ENCODE peak calls at places on chromosome 5, in four cellular contexts. Y is AG10803, G is astrocyte of the cerebellum, V is GM23338. E is an unnamed sample.

GRCh38 chr5:115573133-115573532 is 28.6 kb upstream of the FEM1C start:
- DNase-seq in Y (peak; percentile 66), G (peak; percentile 84), V (no peak), E (no peak)

GRCh38 chr5:61330879-61331406 is 1.1 kb upstream of the ZSWIM6 start:
- DNase-seq in Y (peak; percentile 80), G (no peak), V (peak; percentile 56), E (no peak)

GRCh38 chr5:86679949-86680348 is 62.2 kb downstream of the COX7C start:
- DNase-seq in Y (no peak), G (no peak), V (no peak), E (no peak)

GRCh38 chr5:154575869-154576806 is 98.1 kb upstream of the HAND1 start:
- DNase-seq in Y (no peak), G (no peak), V (peak; percentile 35), E (no peak)

GRCh38 chr5:109177227-109177626 is 232.5 kb downstream of the PJA2 start:
- DNase-seq in Y (no peak), G (no peak), V (no peak), E (no peak)

GRCh38 chr5:78527054-78527884 is 121.3 kb downstream of the LHFPL2 start:
- DNase-seq in Y (peak; percentile 95), G (peak; percentile 82), V (peak; percentile 62), E (peak; percentile 78)

GRCh38 chr5:142006363-142007236 is 6.2 kb downstream of the GNPDA1 start:
- DNase-seq in Y (no peak), G (no peak), V (no peak), E (no peak)

GRCh38 chr5:150009671-150010387 is 9.3 kb downstream of the HMGXB3 start:
- DNase-seq in Y (no peak), G (no peak), V (no peak), E (no peak)

GRCh38 chr5:22238047-22238446 is 615.1 kb downstream of the CDH12 start:
- DNase-seq in Y (no peak), G (no peak), V (no peak), E (no peak)

GRCh38 chr5:174636081-174636480 is 88.3 kb upstream of the MSX2 start:
- DNase-seq in Y (no peak), G (no peak), V (no peak), E (no peak)

GRCh38 chr5:80757290-80757689 is 102.5 kb upstream of the DHFR start:
- DNase-seq in Y (no peak), G (no peak), V (no peak), E (no peak)

GRCh38 chr5:173735171-173735570 is 118.7 kb upstream of the BOD1 start:
- DNase-seq in Y (no peak), G (no peak), V (no peak), E (no peak)

GRCh38 chr5:78243091-78243490 is 51.4 kb downstream of the AP3B1 start:
- DNase-seq in Y (no peak), G (no peak), V (no peak), E (no peak)

GRCh38 chr5:94901071-94901979 is 282.9 kb downstream of the SLF1 start:
- DNase-seq in Y (peak; percentile 50), G (no peak), V (no peak), E (peak; percentile 78)

GRCh38 chr5:135432113-135432512 is 15.0 kb downstream of the DCANP1 start:
- DNase-seq in Y (no peak), G (no peak), V (no peak), E (no peak)

GRCh38 chr5:107808671-107809137 is 138.0 kb upstream of the EFNA5 start:
- DNase-seq in Y (no peak), G (no peak), V (peak; percentile 96), E (no peak)

GRCh38 chr5:134647750-134648424 is 698 bp upstream of the SEC24A start:
- DNase-seq in Y (peak; percentile 75), G (peak; percentile 22), V (peak; percentile 46), E (peak; percentile 25)

GRCh38 chr5:107361945-107362344 is 308.8 kb downstream of the EFNA5 start:
- DNase-seq in Y (peak; percentile 83), G (no peak), V (no peak), E (peak; percentile 82)

GRCh38 chr5:75281716-75282465 is 45.2 kb upstream of the ANKRD31 start:
- DNase-seq in Y (peak; percentile 3), G (no peak), V (no peak), E (no peak)

GRCh38 chr5:156200938-156201792 is 125.8 kb upstream of the SGCD start:
- DNase-seq in Y (no peak), G (no peak), V (no peak), E (no peak)

GRCh38 chr5:143135832-143136551 is 267.5 kb downstream of the NR3C1 start:
- DNase-seq in Y (no peak), G (no peak), V (no peak), E (no peak)

GRCh38 chr5:169013208-169013728 is 287.7 kb downstream of the SLIT3 start:
- DNase-seq in Y (no peak), G (no peak), V (peak; percentile 41), E (no peak)

GRCh38 chr5:41151562-41151961 is 61.8 kb downstream of the C6 start:
- DNase-seq in Y (no peak), G (no peak), V (no peak), E (no peak)

GRCh38 chr5:57368010-57368409 is 114.6 kb downstream of the ACTBL2 start:
- DNase-seq in Y (peak; percentile 53), G (no peak), V (no peak), E (no peak)

GRCh38 chr5:143737073-143737472 is 74.9 kb upstream of the HMHB1 start:
- DNase-seq in Y (no peak), G (no peak), V (no peak), E (no peak)

GRCh38 chr5:179187681-179188575 is 127.8 kb downstream of the ZNF354C start:
- DNase-seq in Y (no peak), G (peak; percentile 26), V (peak; percentile 27), E (no peak)

GRCh38 chr5:14184082-14184481 is 40.9 kb downstream of the TRIO start:
- DNase-seq in Y (no peak), G (no peak), V (no peak), E (no peak)
- H3K4me3 ChIP-seq in Y (peak overlapping the region; percentile 50), G (peak overlapping the region; percentile 5), V (no peak overlapping the region), E (peak overlapping the region; percentile 7)

GRCh38 chr5:172101547-172102225 is 86.3 kb downstream of the STK10 start:
- DNase-seq in Y (no peak), G (no peak), V (no peak), E (no peak)

GRCh38 chr5:172104801-172105701 is 83.0 kb downstream of the STK10 start:
- DNase-seq in Y (no peak), G (no peak), V (no peak), E (no peak)

GRCh38 chr5:172102251-172102870 is 85.7 kb downstream of the STK10 start:
- DNase-seq in Y (no peak), G (no peak), V (no peak), E (no peak)

GRCh38 chr5:172104021-172104420 is 84.0 kb downstream of the STK10 start:
- DNase-seq in Y (no peak), G (no peak), V (peak; percentile 37), E (no peak)

GRCh38 chr5:172102913-172103629 is 85.0 kb downstream of the STK10 start:
- DNase-seq in Y (peak; percentile 95), G (peak; percentile 96), V (peak; percentile 77), E (peak; percentile 90)
- H3K4me3 ChIP-seq in Y (peak overlapping the region; percentile 51), G (peak overlapping the region; percentile 12), V (peak overlapping the region; percentile 22), E (peak overlapping the region; percentile 33)

DNA sequence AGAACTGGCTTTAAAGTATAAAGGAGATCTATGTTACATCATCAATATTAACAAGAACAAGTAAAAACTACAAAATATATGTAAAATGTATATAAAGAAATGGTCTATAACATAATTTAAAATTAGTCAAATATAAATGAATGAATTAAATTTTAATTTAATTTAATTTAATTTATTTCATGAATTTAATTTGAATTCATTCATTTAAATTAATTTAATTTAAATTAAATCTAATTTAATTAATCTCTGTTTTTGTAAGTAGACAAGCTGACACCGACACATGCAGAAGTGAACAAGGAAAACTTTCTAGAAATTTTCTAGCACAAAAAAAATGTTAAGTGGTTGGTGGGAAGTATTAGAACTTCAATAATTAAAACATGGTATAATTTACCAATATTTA is 10.8 kb upstream of the PRDM9 start:
- DNase-seq in Y (no peak), G (no peak), V (no peak), E (no peak)
- H3K4me3 ChIP-seq in Y (no peak overlapping the region), G (no peak overlapping the region), V (no peak overlapping the region), E (no peak overlapping the region)

GRCh38 chr5:175697846-175698245 is 40.0 kb downstream of the HRH2 start:
- DNase-seq in Y (no peak), G (no peak), V (no peak), E (no peak)

GRCh38 chr5:175696139-175696854 is 38.4 kb downstream of the HRH2 start:
- DNase-seq in Y (no peak), G (no peak), V (peak; percentile 92), E (no peak)

GRCh38 chr5:175695161-175696126 is 37.6 kb downstream of the HRH2 start:
- DNase-seq in Y (no peak), G (no peak), V (no peak), E (no peak)

GRCh38 chr5:175698401-175699115 is 40.7 kb downstream of the HRH2 start:
- DNase-seq in Y (no peak), G (no peak), V (no peak), E (no peak)

DNA sequence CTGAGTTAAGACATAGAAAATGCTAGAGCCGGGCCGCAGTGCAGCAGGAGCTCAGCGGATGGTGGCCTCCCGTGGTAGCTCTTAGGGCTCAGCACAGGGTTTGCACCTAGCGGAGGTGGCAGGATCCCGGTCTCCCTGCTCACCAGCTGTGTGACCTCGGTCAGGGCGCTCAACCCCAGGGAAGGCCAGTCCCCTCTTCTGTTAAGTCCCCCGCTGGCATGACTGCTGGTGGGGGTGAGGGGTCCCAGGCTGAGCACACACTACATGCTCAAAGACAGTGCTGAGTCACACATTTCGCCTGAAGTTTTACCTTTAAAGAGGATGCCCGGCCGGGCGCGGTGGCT is 39.0 kb downstream of the HRH2 start:
- DNase-seq in Y (no peak), G (no peak), V (no peak), E (no peak)
- H3K4me3 ChIP-seq in Y (no peak overlapping the region), G (no peak overlapping the region), V (no peak overlapping the region), E (no peak overlapping the region)

E was measured in skeletal muscle cell.